ENCODE peak calls at places on chromosomes 13 and 19, in nine cellular contexts. B is OCI-LY7, X is GM23338, A is BJ, E is cardiac fibroblast, V is cardiac muscle cell, J is Peyer's patch, F is body of pancreas, Z is fibroblast of the aortic adventitia. W is an unnamed sample.

GRCh38 chr13:52850396-52851152 is 2.1 kb upstream of the PCDH8 start:
- DNase-seq in B (no peak), X (peak), A (no peak), E (peak), V (peak), J (no peak), F (peak), Z (peak), W (no peak)

GRCh38 chr13:101626925-101627555 is 174.6 kb downstream of the ITGBL1 start:
- DNase-seq in B (peak), X (no peak), A (no peak), E (no peak), V (no peak), J (peak), F (no peak), Z (peak), W (no peak)

GRCh38 chr13:44174769-44175425 is 198.7 kb upstream of the SERP2 start:
- DNase-seq in B (no peak), X (no peak), A (no peak), E (peak), V (peak), J (no peak), F (no peak), Z (peak), W (no peak)

GRCh38 chr13:69999875-70000274 is 107.8 kb upstream of the ATXN8OS start:
- DNase-seq in B (no peak), X (no peak), A (no peak), E (no peak), V (no peak), J (no peak), F (no peak), Z (no peak), W (no peak)

GRCh38 chr19:21947775-21948174 is 63.0 kb downstream of the ZNF208 start:
- DNase-seq in B (peak), X (peak), A (no peak), E (peak), V (peak), J (no peak), F (no peak), Z (peak), W (no peak)

GRCh38 chr13:25862156-25862555 is 189.7 kb downstream of the SHISA2 start:
- DNase-seq in B (no peak), X (no peak), A (no peak), E (no peak), V (no peak), J (no peak), F (no peak), Z (no peak), W (no peak)

GRCh38 chr13:47298506-47298905 is 401.7 kb upstream of the HTR2A start:
- DNase-seq in B (no peak), X (no peak), A (no peak), E (peak), V (no peak), J (no peak), F (no peak), Z (peak), W (no peak)

GRCh38 chr13:30985637-30986205 is 53.3 kb downstream of the TEX26 start:
- DNase-seq in B (no peak), X (no peak), A (peak), E (peak), V (peak), J (no peak), F (no peak), Z (peak), W (peak)

GRCh38 chr13:39283062-39283461 is 244.8 kb downstream of the NHLRC3 start:
- DNase-seq in B (no peak), X (no peak), A (no peak), E (no peak), V (no peak), J (no peak), F (peak), Z (no peak), W (no peak)

GRCh38 chr13:46831588-46832194 is 34.7 kb upstream of the ESD start:
- DNase-seq in B (peak), X (peak), A (peak), E (peak), V (peak), J (no peak), F (peak), Z (peak), W (no peak)

GRCh38 chr19:29524912-29525870 is 603 bp upstream of the VSTM2B start:
- DNase-seq in B (no peak), X (peak), A (no peak), E (no peak), V (no peak), J (no peak), F (no peak), Z (no peak), W (no peak)

GRCh38 chr13:68810660-68811059 is 1297.0 kb upstream of the ATXN8OS start:
- DNase-seq in B (no peak), X (peak), A (no peak), E (no peak), V (no peak), J (no peak), F (no peak), Z (no peak), W (no peak)

GRCh38 chr13:33112745-33113144 is 96.5 kb downstream of the KL start:
- DNase-seq in B (no peak), X (no peak), A (no peak), E (no peak), V (no peak), J (no peak), F (no peak), Z (peak), W (no peak)

GRCh38 chr19:2097330-2098327 is 914 bp downstream of the IZUMO4 start:
- DNase-seq in B (peak), X (peak), A (no peak), E (no peak), V (no peak), J (no peak), F (peak), Z (no peak), W (no peak)

GRCh38 chr13:98451676-98452105 is 125.2 kb downstream of the STK24 start:
- DNase-seq in B (no peak), X (no peak), A (no peak), E (peak), V (peak), J (no peak), F (peak), Z (peak), W (no peak)

GRCh38 chr13:100989424-100989823 is 314.8 kb upstream of the TMTC4 start:
- DNase-seq in B (no peak), X (no peak), A (no peak), E (no peak), V (no peak), J (no peak), F (no peak), Z (no peak), W (no peak)

GRCh38 chr13:80047406-80047805 is 293.5 kb downstream of the SPRY2 start:
- DNase-seq in B (no peak), X (no peak), A (no peak), E (peak), V (peak), J (no peak), F (peak), Z (peak), W (no peak)

GRCh38 chr19:1624458-1624857 is 19.2 kb upstream of the UQCR11 start:
- DNase-seq in B (peak), X (peak), A (no peak), E (peak), V (peak), J (peak), F (peak), Z (peak), W (no peak)

GRCh38 chr19:29560313-29561075 is 34.7 kb downstream of the VSTM2B start:
- DNase-seq in B (no peak), X (no peak), A (no peak), E (no peak), V (no peak), J (no peak), F (no peak), Z (no peak), W (no peak)

GRCh38 chr13:111629933-111630332 is 309.5 kb downstream of the TEX29 start:
- DNase-seq in B (no peak), X (no peak), A (no peak), E (no peak), V (no peak), J (no peak), F (no peak), Z (no peak), W (no peak)

GRCh38 chr19:9847087-9847671 is 12.1 kb downstream of the PIN1 start:
- DNase-seq in B (no peak), X (peak), A (peak), E (peak), V (peak), J (no peak), F (peak), Z (peak), W (no peak)

GRCh38 chr13:48009298-48009697 is 8.2 kb upstream of the SUCLA2 start:
- DNase-seq in B (no peak), X (no peak), A (peak), E (peak), V (peak), J (no peak), F (no peak), Z (peak), W (no peak)

GRCh38 chr13:104773775-104774174 is 1707.6 kb upstream of the SLC10A2 start:
- DNase-seq in B (peak), X (peak), A (peak), E (peak), V (peak), J (no peak), F (no peak), Z (peak), W (peak)

GRCh38 chr13:60175571-60175970 is 11.8 kb upstream of the DIAPH3 start:
- DNase-seq in B (no peak), X (no peak), A (no peak), E (no peak), V (no peak), J (no peak), F (no peak), Z (no peak), W (no peak)

GRCh38 chr13:107734891-107735620 is 480.3 kb downstream of the LIG4 start:
- DNase-seq in B (no peak), X (no peak), A (no peak), E (no peak), V (peak), J (no peak), F (no peak), Z (no peak), W (no peak)

DNA sequence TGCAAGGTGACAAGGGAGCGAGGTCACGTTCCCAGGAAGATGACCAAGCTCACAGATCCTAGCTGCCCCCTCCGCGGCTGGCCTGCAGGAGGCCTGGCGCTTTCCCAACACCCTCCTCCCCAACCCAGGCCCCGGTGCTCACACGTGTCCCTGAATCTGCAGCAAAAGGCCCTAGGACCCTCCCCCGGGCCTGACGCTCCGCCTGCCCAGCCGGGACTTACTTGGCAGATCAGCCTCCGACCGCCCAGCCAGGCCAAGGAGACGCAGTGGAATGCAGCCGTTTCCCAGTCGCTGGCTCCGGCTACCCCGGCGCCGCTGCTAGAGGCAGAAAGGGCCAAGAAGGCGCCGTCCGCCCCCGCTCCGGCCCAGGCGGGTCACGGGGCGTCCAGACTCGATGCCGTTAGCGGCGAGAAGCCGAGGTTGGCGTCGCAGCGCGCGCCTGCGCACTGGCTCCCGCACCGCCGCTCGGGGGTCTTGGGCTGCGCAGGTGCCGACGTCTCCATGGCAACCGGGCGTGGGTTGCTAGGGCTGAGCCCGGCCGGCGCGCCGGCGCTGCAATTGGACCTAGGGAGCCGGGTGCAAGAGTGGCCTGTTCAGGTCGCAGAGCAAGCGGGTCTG is at the start of gene PNMA8A:
- DNase-seq in B (no peak), X (peak), A (no peak), E (peak), V (peak), J (no peak), F (peak), Z (peak), W (no peak)
- TF ChIP-seq CTCF in B (no peak), X (no peak), A (peak), E (no peak), V (peak), J (no peak), F (no peak), Z (peak), W (no peak)

GRCh38 chr19:52689804-52690394 is 44.9 kb downstream of the ZNF611 start:
- DNase-seq in B (no peak), X (peak), A (no peak), E (no peak), V (peak), J (peak), F (peak), Z (peak), W (no peak)

GRCh38 chr19:52690395-52691214 is 44.2 kb downstream of the ZNF611 start:
- DNase-seq in B (peak), X (peak), A (peak), E (peak), V (peak), J (peak), F (peak), Z (peak), W (peak)

GRCh38 chr19:52685811-52686210 is 47.7 kb upstream of the ZNF83 start:
- DNase-seq in B (no peak), X (no peak), A (no peak), E (no peak), V (no peak), J (no peak), F (no peak), Z (no peak), W (no peak)

GRCh38 chr19:52687658-52688057 is 47.2 kb downstream of the ZNF611 start:
- DNase-seq in B (no peak), X (no peak), A (no peak), E (no peak), V (no peak), J (no peak), F (no peak), Z (no peak), W (no peak)

GRCh38 chr19:52688335-52688734 is 46.5 kb downstream of the ZNF611 start:
- DNase-seq in B (no peak), X (no peak), A (no peak), E (no peak), V (no peak), J (no peak), F (no peak), Z (no peak), W (no peak)
- H3K4me3 ChIP-seq in B (no peak), X (no peak), A (no peak), E (no peak), V (no peak), J (no peak), F (no peak), Z (no peak), W (peak)

DNA sequence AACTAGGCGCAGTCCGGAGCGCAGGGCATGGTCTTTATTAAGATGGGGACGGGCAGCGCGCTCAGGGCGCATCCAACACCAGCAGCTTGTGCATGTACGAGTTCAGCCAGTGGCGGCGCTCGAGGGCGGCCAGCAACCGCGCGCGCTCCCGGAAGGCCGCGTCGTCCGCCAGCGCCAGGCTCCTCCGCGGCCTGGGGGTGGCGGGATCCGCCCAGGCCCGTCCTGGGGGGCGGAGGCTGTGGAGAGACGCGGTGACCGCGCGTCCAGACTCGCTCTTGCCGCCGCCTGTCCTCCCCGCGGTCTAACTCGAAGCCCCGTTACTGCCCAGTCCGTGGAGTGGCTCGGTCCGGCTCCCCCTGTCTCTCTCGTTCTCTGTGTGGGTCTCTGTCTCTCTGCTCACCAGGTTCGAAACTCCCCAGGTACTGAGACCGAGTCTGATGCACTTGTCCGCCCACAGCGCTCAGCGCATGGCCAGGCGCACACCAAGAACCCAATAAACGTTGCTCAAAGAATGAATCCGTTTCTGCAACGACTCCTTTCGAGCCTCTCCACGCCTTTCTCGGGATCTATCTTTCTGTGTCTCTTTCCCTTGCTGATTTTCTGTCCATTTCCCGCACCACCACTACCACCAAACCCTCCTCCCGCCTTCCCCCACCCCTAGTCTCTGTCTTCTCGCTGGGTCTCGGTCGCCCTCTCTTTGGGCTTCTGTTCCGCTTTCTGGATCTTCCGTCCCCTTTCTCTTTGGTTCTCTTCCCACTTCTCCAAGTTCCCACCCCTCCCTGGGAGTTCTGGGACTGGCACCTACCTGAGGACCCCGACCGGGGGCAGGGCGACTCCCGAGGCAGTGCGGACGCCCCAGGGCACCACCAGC is 599 bp downstream of the PTH2 start:
- DNase-seq in B (no peak), X (peak), A (no peak), E (no peak), V (peak), J (no peak), F (peak), Z (peak), W (no peak)
- TF ChIP-seq CTCF in B (peak), X (peak), A (peak), E (peak), V (peak), J (peak), F (peak), Z (peak), W (peak)

GRCh38 chr13:113489171-113489548 is 1.4 kb downstream of the DCUN1D2 start:
- DNase-seq in B (no peak), X (peak), A (no peak), E (no peak), V (no peak), J (no peak), F (peak), Z (no peak), W (no peak)
- H3K4me3 ChIP-seq in B (peak), X (peak), A (peak), E (peak), V (peak), J (peak), F (no peak), Z (peak), W (peak)

GRCh38 chr13:29845440-29846056 is 4.9 kb downstream of the UBL3 start:
- DNase-seq in B (peak), X (no peak), A (no peak), E (peak), V (peak), J (no peak), F (no peak), Z (peak), W (no peak)
- TF ChIP-seq CTCF in B (peak), X (no peak), A (peak), E (peak), V (peak), J (peak), F (peak), Z (peak), W (no peak)

GRCh38 chr19:39518458-39518857 is 3.5 kb downstream of the SELENOV start:
- DNase-seq in B (no peak), X (peak), A (no peak), E (no peak), V (no peak), J (no peak), F (no peak), Z (no peak), W (no peak)
- H3K4me3 ChIP-seq in B (no peak), X (peak), A (no peak), E (no peak), V (no peak), J (no peak), F (no peak), Z (no peak), W (no peak)

GRCh38 chr13:35830850-35831450 is 300.2 kb downstream of the DCLK1 start:
- DNase-seq in B (no peak), X (no peak), A (no peak), E (no peak), V (no peak), J (no peak), F (no peak), Z (no peak), W (no peak)

GRCh38 chr13:35824825-35825224 is 306.4 kb downstream of the DCLK1 start:
- DNase-seq in B (no peak), X (no peak), A (no peak), E (no peak), V (no peak), J (no peak), F (no peak), Z (no peak), W (no peak)

GRCh38 chr13:35822666-35823065 is 308.5 kb downstream of the DCLK1 start:
- DNase-seq in B (no peak), X (no peak), A (no peak), E (no peak), V (no peak), J (no peak), F (no peak), Z (no peak), W (no peak)

GRCh38 chr13:35824395-35824794 is 306.8 kb downstream of the DCLK1 start:
- DNase-seq in B (no peak), X (no peak), A (no peak), E (no peak), V (no peak), J (no peak), F (no peak), Z (no peak), W (no peak)

GRCh38 chr13:35826626-35827254 is 304.4 kb downstream of the DCLK1 start:
- DNase-seq in B (peak), X (peak), A (no peak), E (no peak), V (no peak), J (no peak), F (no peak), Z (no peak), W (no peak)
- TF ChIP-seq CTCF in B (peak), X (peak), A (peak), E (peak), V (peak), J (no peak), F (no peak), Z (peak), W (peak)

GRCh38 chr19:12828494-12828893 is 5.9 kb downstream of the RTBDN start:
- DNase-seq in B (peak), X (peak), A (no peak), E (peak), V (peak), J (no peak), F (peak), Z (no peak), W (no peak)
- H3K4me3 ChIP-seq in B (no peak), X (peak), A (no peak), E (no peak), V (no peak), J (peak), F (no peak), Z (no peak), W (no peak)

W was measured in epithelial cell of proximal tubule.